ENCODE peak calls at places on chromosomes 16 and 17, in ten cellular contexts. R is MM.1S; F is kidney; M is PC-9; V is CD4-positive, alpha-beta memory T cell; I is aorta; S is effector memory CD4-positive, alpha-beta T cell; A is neural progenitor cell; N is fibroblast of lung; Y is uterus. P is an unnamed sample.

GRCh38 chr16:31118223-31119155 is 1.0 kb downstream of the KAT8 start:
- DNase-seq in Y (no peak), V (no peak), F (no peak), N (peak; percentile 52), M (no peak), A (no peak), R (no peak), I (no peak), S (no peak), P (no peak)

GRCh38 chr17:61361084-61361483 is 38.6 kb upstream of the TBX2 start:
- DNase-seq in N (peak; percentile 92), Y (no peak), F (no peak), R (no peak), I (no peak), A (no peak), V (no peak), M (no peak), S (no peak), P (no peak)

GRCh38 chr17:41957058-41957868 is 9.3 kb upstream of the CNP start:
- DNase-seq in N (no peak), A (peak; percentile 15), R (no peak), S (no peak), F (no peak), I (no peak), V (no peak), M (no peak), Y (no peak), P (no peak)

GRCh38 chr17:50721194-50722010 is 2.0 kb downstream of the LUC7L3 start:
- DNase-seq in S (no peak), I (no peak), N (no peak), Y (no peak), R (peak; percentile 26), F (no peak), M (no peak), V (peak; percentile 43), A (no peak), P (no peak)

GRCh38 chr17:57580055-57580739 is 164.9 kb downstream of the CCDC182 start:
- DNase-seq in S (no peak), I (no peak), M (no peak), N (no peak), F (peak; percentile 8), R (no peak), Y (no peak), A (peak; percentile 38), V (no peak), P (no peak)

GRCh38 chr16:4328580-4329353 is 12.9 kb downstream of the GLIS2 start:
- DNase-seq in S (no peak), A (no peak), F (peak; percentile 79), N (no peak), V (no peak), Y (peak; percentile 54), R (no peak), M (no peak), I (no peak), P (no peak)

GRCh38 chr16:10920726-10921427 is 21.4 kb downstream of the DEXI start:
- DNase-seq in S (no peak), V (no peak), I (no peak), N (no peak), M (no peak), R (no peak), A (no peak), Y (no peak), F (no peak), P (no peak)

GRCh38 chr17:17696871-17697633 is 15.8 kb downstream of the RAI1 start:
- DNase-seq in V (no peak), R (no peak), A (no peak), M (peak; percentile 68), S (no peak), F (no peak), Y (no peak), I (no peak), N (no peak), P (no peak)

GRCh38 chr17:81515530-81516041 is 3.0 kb upstream of the ACTG1 start:
- DNase-seq in A (no peak), V (no peak), F (peak; percentile 90), S (no peak), I (no peak), Y (peak; percentile 46), R (peak; percentile 3), N (no peak), M (no peak), P (no peak)

GRCh38 chr17:16911141-16911937 is 60.6 kb downstream of the TNFRSF13B start:
- DNase-seq in F (peak; percentile 43), N (no peak), A (no peak), R (no peak), I (no peak), M (no peak), S (no peak), Y (peak; percentile 32), V (peak; percentile 17), P (peak; percentile 66)

GRCh38 chr17:53949473-53950090 is 126.9 kb downstream of the KIF2B start:
- DNase-seq in N (no peak), I (no peak), R (no peak), A (no peak), Y (no peak), V (no peak), S (no peak), M (no peak), F (no peak), P (no peak)

GRCh38 chr16:25343976-25344375 is 86.3 kb upstream of the ZKSCAN2 start:
- DNase-seq in Y (no peak), I (no peak), V (no peak), M (no peak), S (no peak), N (no peak), A (no peak), F (no peak), R (no peak), P (no peak)

GRCh38 chr17:44862278-44862914 is 14.7 kb downstream of the HIGD1B start:
- DNase-seq in N (no peak), F (no peak), R (no peak), M (no peak), I (no peak), Y (no peak), V (no peak), A (no peak), S (no peak), P (no peak)

GRCh38 chr17:44864831-44865230 is 17.1 kb downstream of the HIGD1B start:
- DNase-seq in M (no peak), I (no peak), F (no peak), V (no peak), A (no peak), N (no peak), R (no peak), Y (no peak), S (no peak), P (no peak)

GRCh38 chr17:44863254-44863918 is 15.7 kb downstream of the HIGD1B start:
- DNase-seq in I (no peak), V (no peak), A (no peak), F (no peak), Y (no peak), N (no peak), M (no peak), S (no peak), R (no peak), P (no peak)

GRCh38 chr17:44854201-44854600 is 6.5 kb downstream of the HIGD1B start:
- DNase-seq in S (no peak), Y (no peak), N (no peak), R (no peak), M (no peak), F (no peak), I (no peak), A (no peak), V (no peak), P (no peak)

GRCh38 chr17:44859701-44860100 is 12.0 kb downstream of the HIGD1B start:
- DNase-seq in V (no peak), F (no peak), S (no peak), N (no peak), R (no peak), A (no peak), I (no peak), Y (no peak), M (no peak), P (no peak)
- H3K36me3 ChIP-seq in V (peaks cover 84% of the 10 kb centered on the region), F (peaks cover 51% of the 10 kb centered on the region), S (peaks cover 87% of the 10 kb centered on the region), N (peaks cover 22% of the 10 kb centered on the region), R (no peaks in the 10 kb centered on the region), A (peaks cover 9% of the 10 kb centered on the region), I (peaks cover 10% of the 10 kb centered on the region), Y (no peaks in the 10 kb centered on the region), M (peaks cover 33% of the 10 kb centered on the region), P (peaks cover 49% of the 10 kb centered on the region)

GRCh38 chr16:56935201-56935600 is 3.3 kb downstream of the HERPUD1 start:
- DNase-seq in S (no peak), M (no peak), A (no peak), I (no peak), F (no peak), V (no peak), Y (no peak), R (no peak), N (no peak), P (no peak)
- H3K4me1 ChIP-seq in S (peaks cover 31% of the 10 kb centered on the region), M (peaks cover 25% of the 10 kb centered on the region), A (peaks cover 26% of the 10 kb centered on the region), I (no peaks in the 10 kb centered on the region), F (peaks cover 20% of the 10 kb centered on the region), V (peaks cover 79% of the 10 kb centered on the region), Y (no peaks in the 10 kb centered on the region), R (peaks cover 38% of the 10 kb centered on the region), N (peaks cover 3% of the 10 kb centered on the region), P (peaks cover 36% of the 10 kb centered on the region)

DNA sequence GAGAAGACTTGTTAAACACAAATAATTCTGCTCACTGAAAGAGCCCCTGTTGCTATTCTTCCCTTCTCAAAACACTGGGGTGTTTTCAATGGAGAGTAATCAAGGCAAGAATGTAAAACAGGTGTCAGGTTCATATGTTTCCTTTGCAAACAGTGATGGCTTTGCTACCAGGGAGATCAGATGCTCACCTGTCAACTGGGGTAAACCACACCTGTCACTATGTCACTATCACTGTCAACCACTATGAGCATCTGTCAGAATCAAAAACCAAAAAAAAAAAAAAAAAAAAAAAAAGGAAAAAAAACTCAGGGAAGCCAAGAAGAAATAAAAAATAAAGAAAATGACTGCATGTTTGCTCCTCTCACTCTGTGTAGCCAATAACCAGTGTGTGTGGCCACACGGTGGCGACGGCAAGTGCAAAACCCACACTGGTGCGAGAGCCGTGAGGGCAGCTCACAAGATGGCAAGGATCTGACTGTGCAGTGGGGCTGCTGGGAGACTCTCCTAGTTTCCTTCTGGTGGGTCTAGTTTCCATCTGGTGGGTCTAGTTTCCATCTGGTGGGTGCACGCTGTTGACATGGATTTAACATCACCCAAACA is 22.7 kb downstream of the USP22 start:
- DNase-seq in N (no peak), R (peak; percentile 14), F (no peak), M (no peak), Y (no peak), A (peak; percentile 29), I (peak; percentile 70), V (peak; percentile 27), S (no peak), P (peak; percentile 35)
- H3K36me3 ChIP-seq in N (peaks cover 47% of the 10 kb centered on the region), R (peaks cover 63% of the 10 kb centered on the region), F (peaks cover 61% of the 10 kb centered on the region), M (peaks cover 54% of the 10 kb centered on the region), Y (no peaks in the 10 kb centered on the region), A (peaks cover 19% of the 10 kb centered on the region), I (no peaks in the 10 kb centered on the region), V (peaks cover 72% of the 10 kb centered on the region), S (peaks cover 69% of the 10 kb centered on the region), P (peaks cover 40% of the 10 kb centered on the region)

DNA sequence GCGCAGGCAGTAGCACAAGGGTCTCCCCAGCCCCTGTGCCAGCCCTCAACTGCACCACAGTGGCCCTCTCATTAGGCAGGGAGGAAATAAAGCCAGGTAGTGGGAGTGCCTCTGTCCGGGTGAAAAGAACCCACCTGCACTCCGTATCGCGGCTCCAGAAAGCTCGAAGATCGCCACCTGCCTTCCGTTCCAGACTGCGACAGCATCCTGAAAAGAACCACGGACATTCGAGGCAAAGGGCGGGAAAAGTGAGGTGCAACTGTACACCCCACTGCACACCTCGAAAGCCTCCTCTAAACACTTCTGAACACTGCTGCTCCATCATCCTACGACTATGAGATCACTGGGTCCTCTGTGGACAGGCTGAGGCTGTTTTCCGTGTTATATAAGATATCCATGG is 28.7 kb downstream of the IFT140 start:
- DNase-seq in N (no peak), R (no peak), Y (no peak), I (no peak), A (no peak), S (no peak), M (no peak), V (no peak), F (no peak), P (no peak)
- H3K4me1 ChIP-seq in N (no peaks in the 10 kb centered on the region), R (no peaks in the 10 kb centered on the region), Y (no peaks in the 10 kb centered on the region), I (no peaks in the 10 kb centered on the region), A (no peaks in the 10 kb centered on the region), S (no peaks in the 10 kb centered on the region), M (no peaks in the 10 kb centered on the region), V (no peaks in the 10 kb centered on the region), F (no peaks in the 10 kb centered on the region), P (no peaks in the 10 kb centered on the region)